ENCODE peak calls at places on chromosomes 5 and 9, in six cellular contexts. H is sigmoid colon, A is ovary, K is adrenal gland, L is tibial nerve, W is uterus. G is an unnamed sample. For H3K4me1, the result is how much of the 10 kb centered on the place peaks cover.

GRCh38 chr9:107548298-107549142 is 59.0 kb upstream of the KLF4 start:
- DNase-seq in H (peak), A (no peak), K (peak), L (peak), W (peak), G (no peak)

GRCh38 chr9:136051568-136052432 is 43.3 kb downstream of the NACC2 start:
- DNase-seq in H (peak), A (peak), K (no peak), L (peak), W (no peak), G (no peak)

GRCh38 chr5:170426149-170426767 is 37.1 kb upstream of the KCNMB1 start:
- DNase-seq in H (no peak), A (no peak), K (no peak), L (no peak), W (no peak), G (no peak)

GRCh38 chr5:108003178-108003577 is 332.4 kb upstream of the EFNA5 start:
- DNase-seq in H (no peak), A (no peak), K (peak), L (no peak), W (no peak), G (no peak)

GRCh38 chr9:126397056-126397455 is 70.4 kb downstream of the MVB12B start:
- DNase-seq in H (no peak), A (no peak), K (no peak), L (no peak), W (no peak), G (no peak)

GRCh38 chr9:134294228-134295071 is 31.8 kb upstream of the RXRA start:
- DNase-seq in H (peak), A (no peak), K (no peak), L (peak), W (peak), G (no peak)

GRCh38 chr9:75950983-75951382 is 60.5 kb downstream of the PCSK5 start:
- DNase-seq in H (no peak), A (no peak), K (no peak), L (no peak), W (no peak), G (no peak)

GRCh38 chr9:68538200-68538599 is 2.5 kb downstream of the TMEM252 start:
- DNase-seq in H (peak), A (no peak), K (no peak), L (no peak), W (peak), G (no peak)

GRCh38 chr5:124732349-124732875 is 14.0 kb downstream of the ZNF608 start:
- DNase-seq in H (no peak), A (no peak), K (no peak), L (no peak), W (no peak), G (no peak)

GRCh38 chr5:124732891-124733670 is 13.4 kb downstream of the ZNF608 start:
- DNase-seq in H (no peak), A (no peak), K (no peak), L (no peak), W (no peak), G (no peak)

GRCh38 chr5:124728331-124729307 is 17.8 kb downstream of the ZNF608 start:
- DNase-seq in H (no peak), A (no peak), K (no peak), L (no peak), W (no peak), G (no peak)

GRCh38 chr5:124729687-124730359 is 16.6 kb downstream of the ZNF608 start:
- DNase-seq in H (no peak), A (no peak), K (no peak), L (no peak), W (no peak), G (no peak)

GRCh38 chr5:124730381-124730780 is 16.1 kb downstream of the ZNF608 start:
- DNase-seq in H (no peak), A (no peak), K (no peak), L (no peak), W (no peak), G (no peak)
- H3K4me3 ChIP-seq in H (no peak), A (no peak), K (no peak), L (no peak), W (no peak), G (no peak)

GRCh38 chr9:124859803-124860581 is 1.8 kb downstream of the RPL35 start:
- DNase-seq in H (no peak), A (no peak), K (no peak), L (no peak), W (no peak), G (no peak)

GRCh38 chr9:124861342-124862229 is at the start of the genes ARPC5L and RPL35:
- DNase-seq in H (peak), A (peak), K (peak), L (peak), W (peak), G (peak)

GRCh38 chr9:124858330-124859046 is 3.3 kb downstream of the RPL35 start:
- DNase-seq in H (no peak), A (no peak), K (no peak), L (no peak), W (no peak), G (no peak)

GRCh38 chr9:124863371-124863831 is 1.5 kb downstream of the ARPC5L start:
- DNase-seq in H (no peak), A (no peak), K (no peak), L (no peak), W (no peak), G (no peak)

GRCh38 chr9:124860582-124861341 is 995 bp downstream of the RPL35 start:
- DNase-seq in H (no peak), A (no peak), K (no peak), L (no peak), W (no peak), G (no peak)
- TF ChIP-seq POLR2A in H (no peak), A (no peak), K (no peak), L (no peak), W (no peak), G (no peak)

DNA sequence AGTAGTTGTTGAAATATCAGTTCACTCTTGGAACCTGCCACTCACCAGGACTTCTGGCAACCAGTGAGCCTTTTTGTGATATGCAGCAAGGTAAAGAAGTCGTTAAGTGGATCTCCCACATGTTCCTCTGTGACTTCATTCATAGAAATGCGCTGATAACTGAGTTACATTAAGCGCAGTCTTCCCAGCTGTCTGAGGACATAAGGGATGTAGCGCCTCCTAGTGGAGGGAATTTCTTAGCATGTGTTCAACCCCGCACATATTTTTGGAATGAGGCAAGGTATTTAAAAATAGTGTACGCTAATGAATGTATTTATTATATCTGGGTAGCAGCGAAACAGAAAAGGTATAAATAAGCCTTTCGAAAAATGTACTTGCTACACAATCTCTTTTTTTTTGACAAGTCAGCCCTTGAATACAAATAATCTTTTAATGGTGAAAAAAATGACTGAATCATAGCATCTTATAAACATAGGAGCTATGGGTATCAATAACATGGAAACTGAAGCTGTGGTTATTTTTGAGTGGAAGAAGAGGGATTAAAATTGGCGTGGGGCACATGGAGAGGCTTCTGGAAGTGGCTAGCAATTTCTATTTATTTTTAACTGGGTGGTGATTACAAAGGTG is 38.0 kb downstream of the PALM2AKAP2 start:
- DNase-seq in H (peak), A (peak), K (peak), L (peak), W (peak), G (no peak)
- H3K4me1 ChIP-seq in H (under half), A (under half), K (under half), L (under half), W (under half), G (under half)

DNA sequence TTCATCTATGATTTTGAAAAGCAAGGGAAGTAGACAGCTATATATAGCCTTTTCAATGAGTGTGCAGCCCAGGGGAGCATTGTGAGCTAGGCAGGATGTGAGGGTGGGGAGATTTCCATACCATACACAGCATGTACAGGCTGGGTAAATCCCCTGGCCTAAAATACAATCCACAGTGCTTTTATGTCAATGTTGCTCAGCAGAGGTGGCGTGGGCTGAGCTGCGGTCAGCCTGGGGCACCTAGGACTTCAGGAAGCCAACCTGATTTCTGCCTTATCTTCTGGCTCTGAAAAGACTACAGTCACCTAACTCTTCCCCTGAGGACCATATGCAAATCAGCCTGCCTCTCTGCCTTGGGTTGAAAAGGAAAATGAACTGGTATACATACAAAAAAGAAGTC is 6.3 kb upstream of the GARIN3 start:
- DNase-seq in H (no peak), A (no peak), K (no peak), L (no peak), W (no peak), G (no peak)
- H3K4me3 ChIP-seq in H (no peak), A (no peak), K (no peak), L (no peak), W (no peak), G (no peak)

GRCh38 chr9:83061036-83061435 is 1.9 kb downstream of the RASEF start:
- DNase-seq in H (no peak), A (no peak), K (no peak), L (no peak), W (no peak), G (no peak)
- TF ChIP-seq POLR2A in H (no peak), A (no peak), K (no peak), L (no peak), W (no peak), G (no peak)

GRCh38 chr5:159185773-159186172 is 23.6 kb downstream of the RNF145 start:
- DNase-seq in H (no peak), A (no peak), K (no peak), L (no peak), W (no peak), G (no peak)

GRCh38 chr5:159182691-159183090 is 26.7 kb downstream of the RNF145 start:
- DNase-seq in H (no peak), A (no peak), K (no peak), L (no peak), W (no peak), G (no peak)

GRCh38 chr5:159183247-159183646 is 26.1 kb downstream of the RNF145 start:
- DNase-seq in H (no peak), A (no peak), K (no peak), L (no peak), W (no peak), G (no peak)

GRCh38 chr5:159184858-159185381 is 24.4 kb downstream of the RNF145 start:
- DNase-seq in H (no peak), A (no peak), K (no peak), L (no peak), W (no peak), G (no peak)

GRCh38 chr5:159184236-159184635 is 25.1 kb downstream of the RNF145 start:
- DNase-seq in H (no peak), A (no peak), K (no peak), L (no peak), W (no peak), G (no peak)
- H3K4me1 ChIP-seq in H (half or more), A (under half), K (half or more), L (under half), W (under half), G (under half)

GRCh38 chr9:111601237-111602018 is 2.0 kb upstream of the PTGR1 start:
- DNase-seq in H (no peak), A (no peak), K (no peak), L (no peak), W (no peak), G (no peak)

GRCh38 chr9:111604054-111604615 is 4.7 kb upstream of the PTGR1 start:
- DNase-seq in H (no peak), A (no peak), K (no peak), L (no peak), W (no peak), G (no peak)

GRCh38 chr9:111605041-111605559 is 5.7 kb upstream of the PTGR1 start:
- DNase-seq in H (no peak), A (no peak), K (no peak), L (no peak), W (no peak), G (no peak)

GRCh38 chr9:111599948-111600343 is 499 bp upstream of the PTGR1 start:
- DNase-seq in H (no peak), A (no peak), K (peak), L (no peak), W (no peak), G (no peak)

GRCh38 chr9:111603041-111603440 is 3.6 kb upstream of the PTGR1 start:
- DNase-seq in H (no peak), A (no peak), K (no peak), L (no peak), W (no peak), G (no peak)
- H3K4me3 ChIP-seq in H (no peak), A (no peak), K (no peak), L (no peak), W (no peak), G (no peak)

DNA sequence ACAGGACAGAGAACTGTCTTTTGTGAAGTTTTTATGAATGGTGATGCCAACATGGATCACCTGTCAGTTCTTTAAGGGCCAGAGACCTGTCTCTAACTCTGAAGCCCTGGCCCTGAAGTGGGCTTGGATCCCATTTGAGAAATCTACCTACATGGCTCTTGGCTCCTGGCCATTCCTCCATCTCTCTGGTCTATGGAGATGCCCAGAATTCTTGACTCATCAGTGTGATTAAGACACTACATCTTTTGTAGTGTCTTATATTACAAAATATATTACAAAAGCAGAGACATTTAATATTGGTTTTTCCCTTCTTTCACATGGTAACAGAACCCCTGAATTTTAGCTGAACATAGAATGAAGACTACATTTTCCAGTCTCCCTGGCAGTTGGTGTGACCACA is 198.2 kb downstream of the SREK1 start:
- DNase-seq in H (no peak), A (no peak), K (no peak), L (no peak), W (no peak), G (no peak)
- TF ChIP-seq POLR2A in H (no peak), A (no peak), K (no peak), L (no peak), W (no peak), G (no peak)

GRCh38 chr9:129462360-129462759 is 158.5 kb downstream of the C9orf50 start:
- DNase-seq in H (no peak), A (no peak), K (no peak), L (no peak), W (no peak), G (no peak)
- H3K4me1 ChIP-seq in H (half or more), A (under half), K (half or more), L (half or more), W (under half), G (under half)

GRCh38 chr9:127776195-127776918 is 2.1 kb downstream of the SH2D3C start:
- DNase-seq in H (no peak), A (no peak), K (no peak), L (no peak), W (no peak), G (no peak)
- H3K4me3 ChIP-seq in H (peak), A (no peak), K (no peak), L (no peak), W (no peak), G (peak)